ENCODE peak calls at places on chromosomes 2 and 18, in five cellular contexts. One of them, this sample, is unnamed.

GRCh38 chr2:187869195-187869594 is 315.0 kb upstream of the TFPI start:
- DNase-seq in Caki2: no peak
- DNase-seq in fibroblast of the aortic adventitia: no peak
- DNase-seq in PC-3: no peak
- DNase-seq in epithelial cell of esophagus: no peak
- DNase-seq in this sample: no peak

GRCh38 chr2:160647967-160648685 is 154.5 kb upstream of the RBMS1 start:
- DNase-seq in PC-3: no peak
- DNase-seq in fibroblast of the aortic adventitia: no peak
- DNase-seq in Caki2: no peak
- DNase-seq in epithelial cell of esophagus: peak
- DNase-seq in this sample: peak

GRCh38 chr18:5979971-5980457 is 84.7 kb upstream of the TMEM200C start:
- DNase-seq in fibroblast of the aortic adventitia: no peak
- DNase-seq in epithelial cell of esophagus: no peak
- DNase-seq in PC-3: no peak
- DNase-seq in Caki2: no peak
- DNase-seq in this sample: no peak

GRCh38 chr2:73282924-73283544 is 1.2 kb downstream of the FBXO41 start:
- DNase-seq in Caki2: no peak
- DNase-seq in fibroblast of the aortic adventitia: no peak
- DNase-seq in epithelial cell of esophagus: no peak
- DNase-seq in PC-3: no peak
- DNase-seq in this sample: no peak

GRCh38 chr2:109128048-109128465 is 948 bp upstream of the SH3RF3 start:
- DNase-seq in PC-3: peak
- DNase-seq in Caki2: peak
- DNase-seq in fibroblast of the aortic adventitia: peak
- DNase-seq in epithelial cell of esophagus: peak
- DNase-seq in this sample: peak

GRCh38 chr2:237171396-237171795 is 85.7 kb downstream of the COPS8 start:
- DNase-seq in epithelial cell of esophagus: peak
- DNase-seq in fibroblast of the aortic adventitia: peak
- DNase-seq in PC-3: peak
- DNase-seq in Caki2: peak
- DNase-seq in this sample: no peak

GRCh38 chr2:232741284-232741683 is 35.1 kb downstream of the KCNJ13 start:
- DNase-seq in PC-3: no peak
- DNase-seq in Caki2: no peak
- DNase-seq in fibroblast of the aortic adventitia: no peak
- DNase-seq in epithelial cell of esophagus: no peak
- DNase-seq in this sample: no peak

GRCh38 chr2:118509319-118510016 is 338.0 kb downstream of the EN1 start:
- DNase-seq in PC-3: no peak
- DNase-seq in Caki2: no peak
- DNase-seq in fibroblast of the aortic adventitia: no peak
- DNase-seq in epithelial cell of esophagus: no peak
- DNase-seq in this sample: no peak

GRCh38 chr2:181585732-181586131 is 71.2 kb downstream of the CERKL start:
- DNase-seq in Caki2: peak
- DNase-seq in epithelial cell of esophagus: no peak
- DNase-seq in PC-3: no peak
- DNase-seq in fibroblast of the aortic adventitia: no peak
- DNase-seq in this sample: no peak

GRCh38 chr2:206443735-206444527 is 599 bp downstream of the ADAM23 start:
- DNase-seq in fibroblast of the aortic adventitia: peak
- DNase-seq in PC-3: peak
- DNase-seq in epithelial cell of esophagus: peak
- DNase-seq in Caki2: peak
- DNase-seq in this sample: peak

GRCh38 chr2:62407401-62407800 is 98.6 kb downstream of the TMEM17 start:
- DNase-seq in PC-3: no peak
- DNase-seq in Caki2: no peak
- DNase-seq in fibroblast of the aortic adventitia: no peak
- DNase-seq in epithelial cell of esophagus: no peak
- DNase-seq in this sample: no peak

GRCh38 chr2:175853110-175853509 is 149.0 kb downstream of the LNPK start:
- DNase-seq in fibroblast of the aortic adventitia: no peak
- DNase-seq in Caki2: no peak
- DNase-seq in epithelial cell of esophagus: no peak
- DNase-seq in PC-3: no peak
- DNase-seq in this sample: no peak

This sample was measured in SW480.